ENCODE peak calls at places on chromosome 18, in four cellular contexts. T is suprapubic skin, P is transverse colon, B is nephron progenitor cell. I is an unnamed sample.

GRCh38 chr18:30679285-30679930 is 363.1 kb downstream of the DSC3 start:
- DNase-seq in T (no peak), P (no peak), B (no peak), I (no peak)

GRCh38 chr18:78561757-78562445 is 417.7 kb upstream of the SALL3 start:
- DNase-seq in T (no peak), P (no peak), B (no peak), I (no peak)

GRCh38 chr18:10424576-10425314 is 29.7 kb upstream of the APCDD1 start:
- DNase-seq in T (no peak), P (no peak), B (no peak), I (no peak)

GRCh38 chr18:79465392-79465991 is 69.8 kb downstream of the NFATC1 start:
- DNase-seq in T (no peak), P (peak), B (peak), I (no peak)

GRCh38 chr18:79374408-79375171 is 21.1 kb upstream of the NFATC1 start:
- DNase-seq in T (peak), P (no peak), B (no peak), I (no peak)

GRCh38 chr18:58565021-58565420 is 63.9 kb downstream of the ALPK2 start:
- DNase-seq in T (no peak), P (no peak), B (no peak), I (no peak)

GRCh38 chr18:56902653-56903052 is 244.2 kb upstream of the BOD1L2 start:
- DNase-seq in T (no peak), P (no peak), B (no peak), I (no peak)

GRCh38 chr18:52175406-52175805 is 164.6 kb upstream of the DCC start:
- DNase-seq in T (no peak), P (no peak), B (no peak), I (no peak)

GRCh38 chr18:46182633-46183401 is 78.6 kb downstream of the HAUS1 start:
- DNase-seq in T (no peak), P (no peak), B (no peak), I (no peak)

GRCh38 chr18:58659691-58660090 is 11.6 kb upstream of the MALT1 start:
- DNase-seq in T (no peak), P (no peak), B (no peak), I (no peak)

GRCh38 chr18:58997811-58998337 is 133.2 kb downstream of the ZNF532 start:
- DNase-seq in T (no peak), P (no peak), B (no peak), I (no peak)

GRCh38 chr18:43534511-43534910 is 257.2 kb upstream of the SYT4 start:
- DNase-seq in T (no peak), P (no peak), B (no peak), I (no peak)

GRCh38 chr18:31099490-31100230 is 2.6 kb downstream of the DSC2 start:
- DNase-seq in T (no peak), P (peak), B (peak), I (no peak)

GRCh38 chr18:63099848-63100625 is 219.5 kb downstream of the BCL2 start:
- DNase-seq in T (no peak), P (peak), B (no peak), I (no peak)

GRCh38 chr18:29586210-29586609 is 1409.3 kb upstream of the CDH2 start:
- DNase-seq in T (no peak), P (no peak), B (no peak), I (no peak)

GRCh38 chr18:9719421-9719981 is 11.4 kb downstream of the RAB31 start:
- DNase-seq in T (peak), P (no peak), B (no peak), I (no peak)

GRCh38 chr18:28399781-28400362 is 222.9 kb upstream of the CDH2 start:
- DNase-seq in T (no peak), P (no peak), B (no peak), I (no peak)

GRCh38 chr18:61892683-61893303 is at the start of gene RNF152:
- DNase-seq in T (peak), P (peak), B (peak), I (peak)

GRCh38 chr18:64410685-64411084 is 261.8 kb upstream of the LINC00305 start:
- DNase-seq in T (no peak), P (no peak), B (no peak), I (no peak)

GRCh38 chr18:26086959-26087358 is 3.5 kb downstream of the SS18 start:
- DNase-seq in T (no peak), P (no peak), B (no peak), I (no peak)

GRCh38 chr18:57835904-57836303 is 32.8 kb upstream of the ATP8B1 start:
- DNase-seq in T (no peak), P (no peak), B (no peak), I (no peak)

GRCh38 chr18:44828080-44828479 is 147.4 kb downstream of the SETBP1 start:
- DNase-seq in T (no peak), P (no peak), B (no peak), I (no peak)

GRCh38 chr18:13461488-13461887 is 242.9 kb downstream of the LDLRAD4 start:
- DNase-seq in T (no peak), P (no peak), B (no peak), I (no peak)
- TF ChIP-seq CTCF in T (no peak), P (no peak), B (no peak), I (no peak)

DNA sequence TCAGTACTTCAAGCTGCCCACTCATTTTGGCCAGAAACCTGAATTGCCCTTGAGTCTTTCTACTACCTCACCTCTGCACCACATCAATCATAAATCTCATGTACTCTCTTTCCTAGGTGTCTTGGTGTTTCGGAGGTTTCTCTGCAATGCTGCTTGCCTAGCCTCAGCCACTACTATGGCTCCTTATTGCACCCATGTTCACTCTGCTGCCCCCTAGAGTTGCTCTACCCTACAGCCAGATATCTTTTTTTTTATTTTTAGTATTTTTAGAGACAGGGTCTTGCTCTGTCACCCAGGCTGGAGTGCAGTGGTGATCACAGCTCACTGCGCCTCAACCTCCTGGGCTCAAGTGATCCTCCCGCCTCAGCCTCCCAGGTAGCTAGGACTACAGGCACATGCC is 413.0 kb downstream of the PTPRM start:
- DNase-seq in T (no peak), P (no peak), B (no peak), I (no peak)
- TF ChIP-seq CTCF in T (no peak), P (peak), B (no peak), I (peak)

DNA sequence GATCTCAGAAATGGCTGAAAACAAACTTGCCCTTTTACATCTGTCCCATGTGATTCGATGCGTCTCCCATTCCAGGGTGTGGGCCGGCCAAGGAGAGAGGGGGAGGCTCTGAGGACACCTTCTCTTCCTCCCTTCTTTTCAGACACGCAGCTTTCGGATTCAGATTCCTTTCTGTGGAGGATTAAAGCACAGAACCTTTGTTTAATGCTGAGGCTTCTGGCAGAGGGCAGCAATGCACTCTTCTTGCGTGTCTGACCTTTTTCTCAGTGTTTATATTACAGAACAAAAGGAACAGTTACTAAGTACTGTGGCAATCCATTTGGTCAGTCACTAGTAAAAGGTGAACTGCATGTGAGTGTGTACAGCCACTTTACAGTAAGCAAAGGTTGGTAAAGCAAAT is 268.9 kb upstream of the CCDC68 start:
- DNase-seq in T (no peak), P (no peak), B (no peak), I (no peak)
- TF ChIP-seq CTCF in T (no peak), P (no peak), B (no peak), I (no peak)

DNA sequence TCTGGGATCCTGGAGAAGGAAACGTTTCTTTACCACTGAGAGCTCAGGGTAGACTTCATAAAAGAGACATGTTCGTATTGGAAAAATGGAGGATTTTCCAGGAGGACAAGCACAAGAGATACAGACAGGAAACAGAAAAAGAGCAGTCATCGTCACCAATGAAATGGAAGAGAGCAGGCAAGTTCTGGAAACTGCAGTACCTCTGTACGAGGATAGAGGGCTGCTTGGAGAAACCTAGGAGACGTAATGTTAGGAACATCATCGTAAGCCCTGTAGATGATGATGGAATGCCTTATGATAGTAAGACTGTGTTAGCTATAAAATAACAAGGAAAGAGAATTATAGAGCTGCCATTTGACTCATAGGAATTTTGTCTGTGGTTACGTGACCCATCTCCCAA is 121.1 kb upstream of the KLHL14 start:
- DNase-seq in T (no peak), P (no peak), B (no peak), I (no peak)
- TF ChIP-seq CTCF in T (no peak), P (no peak), B (peak), I (peak)

GRCh38 chr18:77115461-77115907 is 17.1 kb downstream of the MBP start:
- DNase-seq in T (no peak), P (no peak), B (no peak), I (no peak)
- TF ChIP-seq CTCF in T (no peak), P (no peak), B (no peak), I (no peak)

DNA sequence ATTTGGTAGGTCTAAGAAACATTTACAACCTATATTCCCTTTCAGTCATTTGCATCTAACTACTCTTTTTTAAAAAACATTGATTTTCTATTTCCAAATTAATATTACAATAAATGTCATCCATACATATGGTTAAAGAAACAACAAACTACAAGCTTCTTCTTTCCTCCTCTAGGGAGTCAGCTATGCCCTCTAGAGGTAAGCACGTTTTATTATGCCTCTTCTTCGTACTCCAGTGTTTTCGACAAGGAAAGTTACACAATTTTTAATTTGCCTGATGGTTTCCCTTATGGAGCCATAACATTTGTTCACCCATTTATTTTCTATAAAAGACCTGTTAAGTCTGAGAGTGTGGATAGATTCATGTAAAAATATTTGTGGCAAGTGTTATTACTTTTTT is 183.4 kb upstream of the CDH7 start:
- DNase-seq in T (no peak), P (no peak), B (no peak), I (no peak)
- TF ChIP-seq CTCF in T (no peak), P (no peak), B (peak), I (peak)

GRCh38 chr18:55585586-55586521 is 2.1 kb downstream of the TCF4 start:
- DNase-seq in T (no peak), P (no peak), B (peak), I (no peak)
- TF ChIP-seq CTCF in T (no peak), P (no peak), B (no peak), I (no peak)

DNA sequence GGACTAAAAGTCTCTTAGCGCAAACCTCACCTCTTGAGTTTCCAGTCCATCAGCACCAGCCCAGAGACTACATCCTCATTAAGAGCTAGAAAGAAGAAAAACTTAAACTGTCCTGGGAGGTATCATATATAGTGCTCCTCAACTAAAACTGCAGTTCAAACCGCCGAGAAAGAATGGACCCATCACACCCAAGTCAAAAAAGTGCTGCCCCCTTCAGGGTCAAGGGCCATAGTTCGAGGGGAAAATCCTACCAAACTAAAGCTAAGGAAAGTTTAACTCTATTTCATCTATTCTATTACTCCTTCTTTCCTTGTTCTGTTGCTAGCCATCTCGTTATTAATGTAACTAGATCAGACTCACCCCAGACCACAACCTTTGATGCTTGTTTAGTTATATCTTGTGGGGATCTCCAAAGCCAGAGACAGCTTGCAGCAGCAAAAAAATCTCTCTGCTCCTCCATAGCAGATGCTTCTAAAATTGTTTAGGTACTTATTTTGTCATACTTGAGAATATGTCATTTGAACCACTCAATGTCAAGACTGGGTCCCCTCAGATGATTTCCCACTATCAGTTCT is 134.5 kb upstream of the RMP24 start:
- DNase-seq in T (no peak), P (no peak), B (no peak), I (no peak)
- TF ChIP-seq CTCF in T (no peak), P (no peak), B (no peak), I (no peak)

I was measured in type B pancreatic cell.